ENCODE peak calls at places on chromosome 7, in eight cellular contexts. W is GM23248, R is hepatocyte, P is fibroblast of lung, G is PC-3, V is MM.1S, M is neural progenitor cell, D is HCT116. K is an unnamed sample.

GRCh38 chr7:1902231-1902855 is 232.3 kb downstream of the ELFN1 start:
- DNase-seq in W (no peak), R (no peak), P (no peak), G (no peak), V (no peak), M (no peak), D (no peak), K (no peak)

GRCh38 chr7:96636979-96637378 is 72.7 kb downstream of the SEM1 start:
- DNase-seq in W (no peak), R (no peak), P (no peak), G (no peak), V (no peak), M (no peak), D (no peak), K (no peak)

GRCh38 chr7:98398567-98399372 is 2.1 kb downstream of the BAIAP2L1 start:
- DNase-seq in W (peak; percentile 18), R (peak; percentile 32), P (no peak), G (peak; percentile 15), V (no peak), M (peak; percentile 9), D (no peak), K (peak; percentile 24)

GRCh38 chr7:88291401-88292173 is 15.1 kb downstream of the STEAP4 start:
- DNase-seq in W (peak; percentile 12), R (peak; percentile 41), P (no peak), G (peak; percentile 86), V (no peak), M (no peak), D (no peak), K (peak; percentile 85)

GRCh38 chr7:76232698-76233097 is 31.0 kb downstream of the SRRM3 start:
- DNase-seq in W (no peak), R (no peak), P (no peak), G (no peak), V (no peak), M (no peak), D (no peak), K (no peak)

GRCh38 chr7:50217961-50218360 is 86.6 kb upstream of the IKZF1 start:
- DNase-seq in W (no peak), R (no peak), P (no peak), G (no peak), V (no peak), M (no peak), D (no peak), K (no peak)

GRCh38 chr7:92748509-92748908 is 87.9 kb downstream of the CDK6 start:
- DNase-seq in W (no peak), R (no peak), P (no peak), G (no peak), V (no peak), M (no peak), D (no peak), K (no peak)

GRCh38 chr7:30113144-30113543 is 21.6 kb upstream of the MTURN start:
- DNase-seq in W (no peak), R (no peak), P (no peak), G (no peak), V (no peak), M (no peak), D (no peak), K (no peak)

GRCh38 chr7:6446977-6447588 is 671 bp downstream of the DAGLB start:
- DNase-seq in W (peak; percentile 91), R (peak; percentile 91), P (peak; percentile 76), G (peak; percentile 94), V (peak; percentile 49), M (peak; percentile 59), D (peak; percentile 69), K (peak; percentile 88)

GRCh38 chr7:6447589-6448210 is at the start of gene DAGLB:
- DNase-seq in W (peak; percentile 98), R (peak; percentile 97), P (peak; percentile 91), G (peak; percentile 95), V (peak; percentile 96), M (peak; percentile 98), D (peak; percentile 79), K (peak; percentile 97)

GRCh38 chr7:6451224-6451705 is 3.5 kb upstream of the DAGLB start:
- DNase-seq in W (no peak), R (no peak), P (no peak), G (no peak), V (no peak), M (no peak), D (no peak), K (no peak)

GRCh38 chr7:6444516-6445269 is 3.1 kb downstream of the DAGLB start:
- DNase-seq in W (no peak), R (no peak), P (no peak), G (no peak), V (no peak), M (no peak), D (no peak), K (no peak)

GRCh38 chr7:6448943-6449543 is 1.3 kb upstream of the DAGLB start:
- DNase-seq in W (no peak), R (peak; percentile 20), P (no peak), G (no peak), V (no peak), M (no peak), D (no peak), K (no peak)
- H3K27ac ChIP-seq in W (peak overlapping the region; percentile 95), R (peak overlapping the region; percentile 92), P (peak overlapping the region; percentile 20), G (peak overlapping the region; percentile 52), V (no peak overlapping the region), M (no peak overlapping the region), D (peak overlapping the region; percentile 95), K (peak overlapping the region; percentile 65)

DNA sequence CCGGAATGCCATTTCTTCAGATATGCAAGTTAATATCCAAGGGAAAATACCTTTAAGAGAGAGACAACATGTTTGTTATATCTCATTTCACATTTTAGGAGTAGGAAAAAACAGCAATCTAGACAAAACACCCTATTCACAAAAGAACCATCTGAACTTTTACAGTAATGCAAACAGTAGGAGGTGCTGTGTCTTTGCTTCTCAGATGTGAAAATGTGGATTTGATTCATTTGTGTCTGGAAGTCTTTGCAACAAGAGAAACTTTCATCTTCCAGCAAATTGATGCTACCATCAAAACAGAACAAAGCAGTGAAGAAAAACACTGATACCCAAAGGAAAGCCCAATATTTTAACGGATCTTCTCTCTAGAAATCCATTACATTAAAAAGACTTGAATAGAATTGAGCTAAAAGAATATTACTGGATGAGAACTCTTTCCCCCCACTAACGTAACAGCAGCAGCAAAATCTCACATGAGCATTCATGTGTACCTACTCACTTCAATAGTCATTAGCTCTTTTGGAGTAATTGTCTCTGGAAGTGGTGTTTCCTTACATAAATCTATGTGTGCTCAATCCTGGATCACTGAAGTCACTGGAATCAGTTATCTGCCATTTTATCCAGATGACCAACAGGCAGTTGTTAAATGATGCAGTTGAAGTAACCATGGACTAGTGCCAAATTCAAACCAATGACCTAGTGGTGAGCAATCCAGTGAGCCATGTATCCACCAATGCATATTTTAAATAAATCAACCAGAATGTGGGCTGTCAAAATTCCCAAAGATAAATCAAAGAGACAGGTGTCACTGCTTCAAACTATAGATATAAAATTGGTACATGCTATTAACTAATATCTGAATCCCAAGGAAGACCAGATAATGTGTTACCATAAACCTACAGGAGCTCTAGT is 1.8 kb downstream of the SEMA3C start:
- DNase-seq in W (peak; percentile 82), R (peak; percentile 28), P (peak; percentile 71), G (peak; percentile 94), V (no peak), M (no peak), D (no peak), K (no peak)
- H3K4me2 ChIP-seq in W (peak overlapping the region; percentile 93), R (peak overlapping the region; percentile 75), P (peak overlapping the region; percentile 67), G (peak overlapping the region; percentile 87), V (no peak overlapping the region), M (no peak overlapping the region), D (peak overlapping the region; percentile 78), K (peak overlapping the region; percentile 88)

GRCh38 chr7:151059362-151060112 is at the start of gene SLC4A2:
- DNase-seq in W (peak; percentile 86), R (peak; percentile 90), P (peak; percentile 64), G (peak; percentile 80), V (peak; percentile 85), M (peak; percentile 76), D (no peak), K (no peak)

GRCh38 chr7:151057737-151057988 is at the start of gene CDK5:
- DNase-seq in W (no peak), R (no peak), P (no peak), G (no peak), V (no peak), M (no peak), D (no peak), K (no peak)

GRCh38 chr7:151057038-151057736 is 510 bp downstream of the CDK5 start:
- DNase-seq in W (no peak), R (no peak), P (no peak), G (no peak), V (no peak), M (no peak), D (no peak), K (no peak)

GRCh38 chr7:151058766-151059361 is 525 bp upstream of the SLC4A2 start:
- DNase-seq in W (peak; percentile 66), R (peak; percentile 34), P (no peak), G (peak; percentile 30), V (peak; percentile 58), M (peak; percentile 40), D (no peak), K (no peak)

DNA sequence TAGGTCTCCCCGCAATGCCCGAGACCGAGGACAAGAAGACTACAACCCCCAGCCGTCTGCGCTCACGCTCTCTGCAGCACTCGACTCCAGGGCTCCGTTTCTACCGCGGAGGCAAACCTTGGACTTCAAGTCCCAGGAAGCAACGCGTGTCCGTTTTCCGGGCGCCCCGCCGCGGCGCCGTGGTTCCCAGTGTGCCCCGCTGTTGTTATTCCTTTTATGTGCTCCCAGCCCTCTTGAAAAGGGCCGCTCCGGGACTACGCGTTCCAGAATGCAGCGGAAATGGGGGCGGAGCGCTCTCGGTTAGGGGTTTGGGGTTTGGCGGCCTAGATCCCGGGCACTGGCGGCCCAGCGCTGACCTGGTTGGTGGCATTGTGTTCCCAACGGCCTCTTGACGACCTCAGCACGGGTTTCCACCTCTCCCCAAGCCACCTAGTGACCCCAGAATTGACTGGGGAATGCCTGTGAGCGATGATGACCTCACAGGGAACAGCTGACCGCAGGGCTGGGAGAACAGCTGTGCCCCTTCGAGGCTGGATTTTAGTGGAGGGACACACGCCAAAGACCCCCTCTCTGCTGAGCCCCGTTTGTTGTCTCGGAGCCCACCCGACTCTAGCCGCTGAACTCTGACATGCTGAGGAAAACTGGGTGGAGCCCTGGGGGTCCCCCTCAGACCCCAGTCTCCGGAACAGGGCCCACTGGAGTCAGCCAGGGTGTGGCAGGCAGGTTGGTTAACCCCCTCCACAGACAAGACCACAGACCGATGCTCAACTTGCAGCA is 480 bp upstream of the CDK5 start:
- DNase-seq in W (peak; percentile 100), R (peak; percentile 99), P (peak; percentile 100), G (peak; percentile 98), V (peak; percentile 100), M (peak; percentile 99), D (peak; percentile 99), K (peak; percentile 99)
- TF ChIP-seq EZH2 in W (no peak), R (no peak), P (no peak), G (no peak), V (no peak), M (no peak), D (no peak), K (no peak)

GRCh38 chr7:26343837-26344236 is 52.2 kb downstream of the SNX10 start:
- DNase-seq in W (no peak), R (no peak), P (no peak), G (no peak), V (no peak), M (no peak), D (no peak), K (no peak)

GRCh38 chr7:26343320-26343832 is 51.7 kb downstream of the SNX10 start:
- DNase-seq in W (no peak), R (no peak), P (no peak), G (no peak), V (no peak), M (no peak), D (no peak), K (no peak)

GRCh38 chr7:26346611-26347200 is 55.0 kb downstream of the SNX10 start:
- DNase-seq in W (peak; percentile 74), R (no peak), P (no peak), G (peak; percentile 76), V (no peak), M (no peak), D (peak; percentile 28), K (peak; percentile 94)

GRCh38 chr7:26345837-26346236 is 54.2 kb downstream of the SNX10 start:
- DNase-seq in W (no peak), R (no peak), P (no peak), G (no peak), V (no peak), M (no peak), D (no peak), K (no peak)

GRCh38 chr7:26345202-26345601 is 53.5 kb downstream of the SNX10 start:
- DNase-seq in W (no peak), R (no peak), P (no peak), G (no peak), V (no peak), M (no peak), D (no peak), K (no peak)
- H3K27ac ChIP-seq in W (no peak overlapping the region), R (no peak overlapping the region), P (no peak overlapping the region), G (no peak overlapping the region), V (no peak overlapping the region), M (no peak overlapping the region), D (no peak overlapping the region), K (peak overlapping the region; percentile 86)